ENCODE peak calls at places on chromosomes 13 and 19, in nine cellular contexts. H is Calu3, O is neural progenitor cell, W is choroid plexus epithelial cell, D is omental fat pad, V is mesothelial cell of epicardium, I is gastrocnemius medialis, U is BJ, E is thoracic aorta. N is an unnamed sample.

GRCh38 chr13:109209526-109209925 is 576.9 kb downstream of the IRS2 start:
- DNase-seq in H (no peak), O (no peak), W (no peak), D (no peak), V (no peak), I (no peak), U (no peak), E (no peak), N (no peak)

GRCh38 chr19:56838930-56839664 is 1.4 kb downstream of the PEG3 start:
- DNase-seq in H (no peak), O (no peak), W (peak), D (peak), V (no peak), I (peak), U (peak), E (peak), N (peak)

GRCh38 chr13:99698816-99699099 is 197.5 kb downstream of the TM9SF2 start:
- DNase-seq in H (no peak), O (no peak), W (no peak), D (no peak), V (no peak), I (no peak), U (no peak), E (no peak), N (no peak)

GRCh38 chr19:6376512-6377193 is 920 bp upstream of the PSPN start:
- DNase-seq in H (no peak), O (no peak), W (no peak), D (no peak), V (no peak), I (no peak), U (no peak), E (no peak), N (no peak)

GRCh38 chr13:99766641-99767045 is 204.9 kb downstream of the ZIC5 start:
- DNase-seq in H (no peak), O (peak), W (peak), D (no peak), V (no peak), I (no peak), U (no peak), E (no peak), N (no peak)

GRCh38 chr13:113915786-113916329 is 52.0 kb upstream of the GAS6 start:
- DNase-seq in H (no peak), O (no peak), W (no peak), D (no peak), V (no peak), I (no peak), U (no peak), E (no peak), N (no peak)

GRCh38 chr19:10102787-10103236 is 334 bp upstream of the ANGPTL6 start:
- DNase-seq in H (no peak), O (no peak), W (no peak), D (no peak), V (no peak), I (no peak), U (no peak), E (no peak), N (no peak)

GRCh38 chr19:15340086-15340485 is 7.7 kb upstream of the BRD4 start:
- DNase-seq in H (no peak), O (no peak), W (no peak), D (no peak), V (no peak), I (no peak), U (no peak), E (no peak), N (no peak)

GRCh38 chr13:90445179-90445578 is 902.3 kb upstream of the MIR17HG start:
- DNase-seq in H (peak), O (peak), W (peak), D (no peak), V (no peak), I (no peak), U (peak), E (no peak), N (no peak)

GRCh38 chr13:29964181-29964845 is 113.9 kb upstream of the UBL3 start:
- DNase-seq in H (no peak), O (no peak), W (no peak), D (no peak), V (no peak), I (no peak), U (no peak), E (no peak), N (no peak)

GRCh38 chr19:49844138-49844740 is 6.7 kb upstream of the PTOV1 start:
- DNase-seq in H (no peak), O (no peak), W (no peak), D (no peak), V (no peak), I (peak), U (no peak), E (no peak), N (no peak)

GRCh38 chr13:40329682-40330485 is 336.6 kb downstream of the FOXO1 start:
- DNase-seq in H (no peak), O (no peak), W (peak), D (no peak), V (no peak), I (no peak), U (no peak), E (no peak), N (no peak)

GRCh38 chr13:102825921-102826706 is 19.7 kb upstream of the ERCC5 start:
- DNase-seq in H (no peak), O (no peak), W (peak), D (no peak), V (no peak), I (no peak), U (peak), E (no peak), N (no peak)

GRCh38 chr13:41458939-41459753 is 1.8 kb downstream of the RGCC start:
- DNase-seq in H (peak), O (peak), W (peak), D (no peak), V (no peak), I (no peak), U (no peak), E (no peak), N (no peak)

GRCh38 chr13:64457976-64458375 is 2772.2 kb downstream of the PCDH9 start:
- DNase-seq in H (no peak), O (no peak), W (peak), D (no peak), V (no peak), I (no peak), U (no peak), E (no peak), N (no peak)

GRCh38 chr13:110683203-110683883 is 22.6 kb downstream of the CARS2 start:
- DNase-seq in H (no peak), O (no peak), W (peak), D (no peak), V (no peak), I (no peak), U (no peak), E (no peak), N (no peak)
- TF ChIP-seq CTCF in H (no peak), O (peak), W (peak), D (no peak), V (no peak), I (no peak), U (peak), E (no peak), N (peak)

GRCh38 chr13:31044658-31045620 is 112.5 kb downstream of the TEX26 start:
- DNase-seq in H (peak), O (no peak), W (no peak), D (no peak), V (no peak), I (no peak), U (no peak), E (no peak), N (no peak)
- TF ChIP-seq CTCF in H (no peak), O (no peak), W (no peak), D (no peak), V (peak), I (no peak), U (no peak), E (no peak), N (peak)

DNA sequence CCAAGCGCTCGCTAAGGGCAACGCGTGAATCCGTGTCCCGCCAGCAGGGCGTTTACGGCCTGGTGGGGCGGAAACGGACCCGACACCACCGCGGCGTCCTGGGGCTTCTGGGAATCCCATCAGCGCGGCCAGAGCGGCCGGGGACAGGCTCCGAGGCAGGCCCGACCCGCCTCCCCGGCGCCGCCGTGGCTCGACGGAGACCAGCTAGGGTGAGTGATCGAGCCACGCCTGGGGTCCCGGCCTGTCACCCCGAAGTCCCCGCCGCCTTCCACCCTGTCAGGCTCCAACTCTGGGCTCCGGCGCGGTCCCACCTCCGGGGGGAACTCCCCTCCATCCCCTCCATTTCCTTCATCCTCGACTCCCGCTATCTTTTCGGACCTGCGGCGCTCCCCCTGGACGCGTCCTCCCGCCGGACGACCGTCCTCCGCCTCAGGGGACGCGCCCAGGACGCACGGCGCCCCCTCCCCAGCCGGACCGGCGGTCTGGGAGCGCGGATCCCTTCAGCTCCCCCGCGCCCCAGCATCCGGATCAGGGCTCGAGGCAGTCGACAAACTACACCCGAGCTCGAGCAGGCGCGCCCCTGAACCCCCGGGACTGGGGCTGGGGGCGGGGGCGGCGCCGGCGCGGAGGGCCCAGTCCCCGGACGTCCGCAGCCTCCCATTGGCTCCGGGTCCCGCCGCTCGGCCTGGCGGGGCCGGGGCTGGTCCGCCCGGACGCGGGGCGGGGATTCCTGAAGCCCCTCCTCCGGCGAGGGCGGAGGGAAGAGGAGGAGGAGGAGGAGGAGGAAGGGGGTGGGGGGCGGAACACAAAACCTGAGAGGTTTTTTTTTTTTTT is 643 bp upstream of the BICRA start:
- DNase-seq in H (peak), O (peak), W (peak), D (peak), V (peak), I (peak), U (peak), E (peak), N (peak)
- TF ChIP-seq CTCF in H (no peak), O (no peak), W (peak), D (no peak), V (no peak), I (peak), U (peak), E (peak), N (no peak)

GRCh38 chr19:18072335-18072734 is 14.4 kb downstream of the IL12RB1 start:
- DNase-seq in H (no peak), O (no peak), W (no peak), D (no peak), V (no peak), I (no peak), U (no peak), E (no peak), N (no peak)

GRCh38 chr19:18069383-18069782 is 17.4 kb downstream of the IL12RB1 start:
- DNase-seq in H (no peak), O (no peak), W (no peak), D (no peak), V (no peak), I (no peak), U (no peak), E (no peak), N (no peak)

GRCh38 chr19:18073197-18073596 is 13.5 kb downstream of the IL12RB1 start:
- DNase-seq in H (no peak), O (no peak), W (no peak), D (no peak), V (no peak), I (no peak), U (no peak), E (no peak), N (no peak)

GRCh38 chr19:18070181-18070580 is 16.6 kb downstream of the IL12RB1 start:
- DNase-seq in H (no peak), O (no peak), W (no peak), D (no peak), V (no peak), I (no peak), U (no peak), E (no peak), N (no peak)

GRCh38 chr19:18074192-18074591 is 12.5 kb downstream of the IL12RB1 start:
- DNase-seq in H (no peak), O (no peak), W (no peak), D (no peak), V (no peak), I (no peak), U (no peak), E (no peak), N (no peak)
- TF ChIP-seq CTCF in H (peak), O (no peak), W (peak), D (no peak), V (no peak), I (no peak), U (peak), E (no peak), N (no peak)

GRCh38 chr13:110705356-110705825 is 525 bp downstream of the CARS2 start:
- DNase-seq in H (no peak), O (no peak), W (no peak), D (no peak), V (no peak), I (no peak), U (no peak), E (no peak), N (no peak)

GRCh38 chr13:110702591-110703526 is 3.1 kb downstream of the CARS2 start:
- DNase-seq in H (no peak), O (no peak), W (peak), D (no peak), V (no peak), I (no peak), U (no peak), E (no peak), N (no peak)

GRCh38 chr13:110702089-110702488 is 3.8 kb downstream of the CARS2 start:
- DNase-seq in H (no peak), O (no peak), W (no peak), D (no peak), V (no peak), I (no peak), U (no peak), E (no peak), N (no peak)

GRCh38 chr13:110706570-110707378 is 858 bp upstream of the CARS2 start:
- DNase-seq in H (no peak), O (no peak), W (no peak), D (no peak), V (no peak), I (no peak), U (no peak), E (no peak), N (no peak)

GRCh38 chr13:110705826-110706569 is at the start of gene CARS2:
- DNase-seq in H (peak), O (peak), W (peak), D (peak), V (peak), I (peak), U (peak), E (peak), N (peak)
- TF ChIP-seq CTCF in H (no peak), O (no peak), W (peak), D (no peak), V (no peak), I (peak), U (peak), E (no peak), N (no peak)

GRCh38 chr13:33934936-33935510 is 117.1 kb downstream of the RFC3 start:
- DNase-seq in H (no peak), O (no peak), W (no peak), D (no peak), V (no peak), I (no peak), U (no peak), E (no peak), N (no peak)

GRCh38 chr13:33933810-33934209 is 115.9 kb downstream of the RFC3 start:
- DNase-seq in H (no peak), O (no peak), W (no peak), D (no peak), V (no peak), I (no peak), U (no peak), E (no peak), N (no peak)

GRCh38 chr13:33932765-33933406 is 114.9 kb downstream of the RFC3 start:
- DNase-seq in H (no peak), O (no peak), W (peak), D (no peak), V (no peak), I (no peak), U (no peak), E (no peak), N (no peak)

GRCh38 chr13:33934343-33934742 is 116.4 kb downstream of the RFC3 start:
- DNase-seq in H (no peak), O (no peak), W (no peak), D (no peak), V (no peak), I (no peak), U (no peak), E (no peak), N (no peak)

GRCh38 chr13:33931397-33931987 is 113.5 kb downstream of the RFC3 start:
- DNase-seq in H (peak), O (peak), W (peak), D (no peak), V (no peak), I (no peak), U (no peak), E (no peak), N (no peak)
- TF ChIP-seq CTCF in H (peak), O (peak), W (peak), D (no peak), V (peak), I (no peak), U (peak), E (peak), N (peak)

GRCh38 chr13:23180711-23181110 is at the start of gene SGCG:
- DNase-seq in H (no peak), O (no peak), W (no peak), D (no peak), V (no peak), I (peak), U (no peak), E (no peak), N (no peak)

GRCh38 chr13:23175920-23176319 is 4.9 kb upstream of the SGCG start:
- DNase-seq in H (no peak), O (no peak), W (peak), D (no peak), V (no peak), I (no peak), U (no peak), E (no peak), N (no peak)
- TF ChIP-seq CTCF in H (no peak), O (peak), W (peak), D (no peak), V (peak), I (no peak), U (peak), E (peak), N (peak)

DNA sequence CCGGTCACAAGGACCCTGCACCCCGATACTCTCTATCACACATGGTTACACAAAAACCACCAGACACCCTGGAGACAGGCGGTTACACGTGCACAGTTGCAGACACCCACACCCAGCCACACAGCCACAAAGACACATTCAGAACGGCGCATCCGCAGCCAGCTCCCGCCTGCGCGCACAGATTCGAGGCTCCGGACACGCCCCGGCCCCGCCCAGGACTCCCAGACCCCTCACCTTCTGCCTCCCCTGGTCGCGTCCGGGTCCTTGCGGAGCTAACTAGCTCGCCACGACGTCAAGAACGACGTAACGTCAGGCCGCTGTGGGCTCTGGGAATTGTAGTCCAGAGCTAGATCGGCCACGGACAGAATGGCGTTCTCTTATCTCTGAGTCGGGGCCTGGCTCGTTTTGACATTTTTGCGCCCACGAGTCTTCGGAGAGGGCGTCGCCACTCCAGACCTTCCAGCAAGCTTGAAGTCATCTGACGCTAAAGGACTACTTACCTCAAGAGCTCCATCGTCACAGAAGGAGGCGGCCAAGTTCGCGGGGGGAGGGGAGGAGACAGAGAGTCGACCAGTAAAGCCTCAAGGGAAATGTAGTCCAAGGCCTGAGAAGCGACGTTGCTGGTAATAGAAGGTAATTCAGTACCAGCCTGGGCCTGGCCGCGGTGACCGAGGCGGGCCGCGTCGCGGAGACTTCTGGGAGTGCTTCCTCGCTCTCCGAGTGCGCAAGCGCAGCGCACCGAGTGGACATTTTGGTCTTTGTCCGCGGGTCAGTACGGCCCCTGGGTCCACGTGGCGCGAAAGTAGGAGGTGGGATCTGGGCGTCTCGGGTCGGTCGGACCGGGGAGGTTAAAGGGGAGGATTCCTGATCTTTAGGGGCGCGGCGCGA is at the start of the genes ZNF146 and ZNF565:
- DNase-seq in H (peak), O (peak), W (peak), D (peak), V (peak), I (peak), U (peak), E (peak), N (peak)
- TF ChIP-seq CTCF in H (no peak), O (no peak), W (no peak), D (no peak), V (no peak), I (peak), U (no peak), E (peak), N (no peak)

DNA sequence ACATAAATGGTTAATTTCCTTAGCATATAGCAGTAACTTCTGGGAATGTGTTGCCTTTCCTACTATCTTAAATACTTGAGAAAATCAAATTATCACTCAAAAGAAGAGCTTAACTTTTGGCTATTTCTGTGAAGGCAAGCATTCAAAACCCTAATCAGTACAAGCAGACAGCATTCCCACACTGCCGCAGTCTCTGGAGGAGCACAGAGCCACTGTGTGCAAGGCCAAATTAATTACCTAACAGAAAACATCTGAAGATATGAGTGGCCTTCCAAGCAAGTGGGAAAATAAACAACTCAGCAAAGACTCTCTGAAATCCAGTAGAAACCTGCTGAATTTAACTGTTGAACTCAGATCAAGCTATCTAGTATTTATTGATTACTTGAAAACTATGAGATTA is 68.2 kb downstream of the COL4A1 start:
- DNase-seq in H (no peak), O (no peak), W (peak), D (no peak), V (no peak), I (no peak), U (no peak), E (no peak), N (no peak)
- TF ChIP-seq CTCF in H (no peak), O (no peak), W (no peak), D (no peak), V (no peak), I (no peak), U (no peak), E (no peak), N (no peak)

N was measured in glutamatergic neuron.